ENCODE peak calls at places on chromosomes 3 and 15, in ten cellular contexts. A is heart left ventricle, H is fibroblast of lung, U is BE2C, Q is suprapubic skin, E is bronchial epithelial cell, B is GM23338, Y is fibroblast of mammary gland, J is dorsolateral prefrontal cortex, N is SK-N-SH. V is an unnamed sample.

GRCh38 chr15:49646891-49647290 is 26.0 kb downstream of the DTWD1 start:
- DNase-seq in A (no peak), H (no peak), U (no peak), Q (no peak), E (no peak), B (no peak), Y (no peak), J (no peak), N (no peak), V (no peak)

GRCh38 chr3:194327414-194328079 is 23.6 kb downstream of the CPN2 start:
- DNase-seq in A (no peak), H (peak; percentile 57), U (no peak), Q (no peak), E (no peak), B (no peak), Y (no peak), J (no peak), N (no peak), V (no peak)

GRCh38 chr15:35671197-35671596 is 125.2 kb upstream of the DPH6 start:
- DNase-seq in A (no peak), H (peak; percentile 39), U (no peak), Q (no peak), E (peak; percentile 88), B (no peak), Y (peak; percentile 47), J (no peak), N (no peak), V (no peak)

GRCh38 chr3:11154036-11154952 is at the start of gene HRH1:
- DNase-seq in A (peak; percentile 34), H (peak; percentile 30), U (no peak), Q (no peak), E (no peak), B (peak; percentile 49), Y (no peak), J (no peak), N (peak; percentile 80), V (no peak)

GRCh38 chr15:36428102-36428845 is 151.2 kb upstream of the CDIN1 start:
- DNase-seq in A (no peak), H (peak; percentile 100), U (peak; percentile 74), Q (no peak), E (peak; percentile 96), B (no peak), Y (peak; percentile 100), J (no peak), N (no peak), V (no peak)

GRCh38 chr3:116444819-116445290 is 432 bp downstream of the LSAMP start:
- DNase-seq in A (no peak), H (peak; percentile 33), U (peak; percentile 26), Q (no peak), E (no peak), B (peak; percentile 52), Y (no peak), J (peak; percentile 60), N (peak; percentile 59), V (no peak)

GRCh38 chr3:48689384-48689783 is 3.7 kb upstream of the NCKIPSD start:
- DNase-seq in A (no peak), H (no peak), U (no peak), Q (no peak), E (no peak), B (no peak), Y (no peak), J (no peak), N (no peak), V (no peak)

GRCh38 chr3:135310317-135310716 is 515.3 kb downstream of the EPHB1 start:
- DNase-seq in A (no peak), H (no peak), U (peak; percentile 19), Q (no peak), E (no peak), B (peak; percentile 6), Y (no peak), J (no peak), N (no peak), V (no peak)

GRCh38 chr3:11690863-11691833 is 47.4 kb upstream of the VGLL4 start:
- DNase-seq in A (no peak), H (peak; percentile 77), U (no peak), Q (no peak), E (peak; percentile 55), B (peak; percentile 72), Y (no peak), J (no peak), N (no peak), V (no peak)

GRCh38 chr3:64684715-64685261 is 3.0 kb downstream of the ADAMTS9 start:
- DNase-seq in A (peak; percentile 48), H (peak; percentile 21), U (peak; percentile 67), Q (peak; percentile 81), E (no peak), B (peak; percentile 60), Y (peak; percentile 53), J (no peak), N (peak; percentile 49), V (no peak)

DNA sequence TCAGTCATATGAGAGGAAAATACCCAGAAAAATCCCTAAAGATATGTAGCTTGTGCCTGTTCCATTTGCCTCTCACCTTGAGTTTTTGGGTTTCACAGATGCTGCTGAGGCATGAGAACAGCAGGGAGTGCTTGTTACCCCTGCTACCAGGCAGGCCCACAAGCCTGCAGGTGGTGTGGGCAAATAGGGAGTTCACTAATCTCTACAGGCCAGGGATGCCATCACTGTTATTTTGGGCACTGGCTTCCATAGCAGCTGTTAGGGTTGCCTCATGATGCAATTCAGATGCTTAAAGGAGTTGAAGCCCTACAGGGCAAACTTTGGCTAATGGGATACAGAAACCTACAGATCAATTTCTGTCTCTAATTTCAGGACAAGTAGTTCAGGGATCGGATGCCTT is 873.5 kb downstream of the OTOL1 start:
- DNase-seq in A (no peak), H (no peak), U (no peak), Q (no peak), E (no peak), B (peak; percentile 6), Y (no peak), J (no peak), N (no peak), V (no peak)
- H3K4me3 ChIP-seq in A (no peak overlapping the region), H (no peak overlapping the region), U (no peak overlapping the region), Q (no peak overlapping the region), E (no peak overlapping the region), B (no peak overlapping the region), Y (no peak overlapping the region), J (no peak overlapping the region), N (no peak overlapping the region), V (no peak overlapping the region)

GRCh38 chr3:150775001-150775599 is 12.1 kb upstream of the SIAH2 start:
- DNase-seq in A (no peak), H (peak; percentile 81), U (no peak), Q (no peak), E (peak; percentile 79), B (no peak), Y (peak; percentile 75), J (no peak), N (no peak), V (no peak)

GRCh38 chr3:150783920-150784746 is 21.2 kb upstream of the SIAH2 start:
- DNase-seq in A (no peak), H (no peak), U (no peak), Q (no peak), E (peak; percentile 98), B (no peak), Y (peak; percentile 18), J (no peak), N (no peak), V (no peak)

GRCh38 chr3:150783334-150783733 is 20.4 kb upstream of the SIAH2 start:
- DNase-seq in A (no peak), H (no peak), U (no peak), Q (no peak), E (no peak), B (no peak), Y (no peak), J (no peak), N (no peak), V (no peak)

GRCh38 chr3:150778793-150779401 is 15.9 kb upstream of the SIAH2 start:
- DNase-seq in A (no peak), H (no peak), U (no peak), Q (no peak), E (no peak), B (no peak), Y (no peak), J (no peak), N (no peak), V (no peak)

DNA sequence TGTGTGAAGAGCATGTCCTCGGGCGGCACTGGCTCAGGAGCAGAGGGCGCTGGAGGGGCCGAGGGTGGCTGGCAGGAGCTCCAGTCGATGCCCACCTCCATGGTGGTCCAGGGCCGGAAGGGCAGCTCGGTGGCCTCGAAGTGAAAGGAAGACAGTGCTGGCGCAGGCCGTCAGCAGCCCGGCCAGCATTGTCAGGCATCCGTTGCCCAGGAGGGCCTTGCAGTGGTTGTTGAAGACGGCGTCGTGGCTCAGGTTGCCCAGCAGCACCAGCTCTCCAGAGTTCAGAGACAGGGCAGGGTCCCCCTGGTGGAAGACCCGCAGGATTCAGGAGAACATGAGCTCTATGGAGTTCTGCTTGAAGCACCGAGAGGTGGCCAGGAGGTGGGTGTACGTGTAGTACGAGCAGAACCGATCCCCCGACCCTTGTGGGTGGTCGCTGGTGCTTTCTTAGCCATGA is 16.5 kb upstream of the SIAH2 start:
- DNase-seq in A (no peak), H (no peak), U (no peak), Q (no peak), E (no peak), B (peak; percentile 60), Y (no peak), J (no peak), N (peak; percentile 35), V (no peak)
- TF ChIP-seq CTCF in A (no peak), H (no peak), U (no peak), Q (no peak), E (no peak), B (peak; percentile 61), Y (no peak), J (no peak), N (no peak), V (no peak)

GRCh38 chr3:29279276-29279675 is 1.6 kb upstream of the RBMS3 start:
- DNase-seq in A (no peak), H (no peak), U (no peak), Q (no peak), E (no peak), B (no peak), Y (no peak), J (no peak), N (no peak), V (no peak)
- H3K4me3 ChIP-seq in A (no peak overlapping the region), H (no peak overlapping the region), U (no peak overlapping the region), Q (no peak overlapping the region), E (no peak overlapping the region), B (no peak overlapping the region), Y (no peak overlapping the region), J (no peak overlapping the region), N (peak overlapping the region; percentile 72), V (no peak overlapping the region)

GRCh38 chr3:183555541-183556081 is at the start of gene KLHL6:
- DNase-seq in A (peak; percentile 64), H (no peak), U (no peak), Q (no peak), E (no peak), B (no peak), Y (no peak), J (no peak), N (no peak), V (peak; percentile 65)

GRCh38 chr3:183563686-183563941 is 8.1 kb upstream of the KLHL6 start:
- DNase-seq in A (no peak), H (no peak), U (no peak), Q (no peak), E (no peak), B (no peak), Y (no peak), J (no peak), N (no peak), V (no peak)

GRCh38 chr3:183564046-183564445 is 8.5 kb upstream of the KLHL6 start:
- DNase-seq in A (no peak), H (no peak), U (no peak), Q (no peak), E (no peak), B (no peak), Y (no peak), J (no peak), N (no peak), V (no peak)

GRCh38 chr3:183560607-183561006 is 5.1 kb upstream of the KLHL6 start:
- DNase-seq in A (no peak), H (no peak), U (no peak), Q (no peak), E (peak; percentile 45), B (peak; percentile 53), Y (no peak), J (no peak), N (no peak), V (peak; percentile 24)
- TF ChIP-seq CTCF in A (no peak), H (no peak), U (peak; percentile 28), Q (no peak), E (peak; percentile 39), B (peak; percentile 72), Y (no peak), J (no peak), N (no peak), V (peak; percentile 49)